ENCODE peak calls at places on chromosomes 13 and 19, in seven cellular contexts. K, Y, B, T, H, J and R are unnamed samples.

GRCh38 chr13:51689597-51689996 is 105.3 kb downstream of the WDFY2 start:
- DNase-seq in K (no peak), Y (no peak), B (no peak), T (no peak), H (no peak), J (no peak), R (peak)

GRCh38 chr13:92377396-92377795 is 849.2 kb upstream of the GPC6 start:
- DNase-seq in K (no peak), Y (no peak), B (no peak), T (no peak), H (no peak), J (no peak), R (no peak)

GRCh38 chr19:21308778-21309177 is 20.4 kb downstream of the ZNF708 start:
- DNase-seq in K (no peak), Y (no peak), B (no peak), T (no peak), H (no peak), J (no peak), R (peak)

GRCh38 chr13:95530178-95530577 is 22.3 kb upstream of the CLDN10 start:
- DNase-seq in K (no peak), Y (peak), B (no peak), T (no peak), H (peak), J (no peak), R (peak)

GRCh38 chr13:28564030-28564429 is 69.1 kb upstream of the FLT1 start:
- DNase-seq in K (no peak), Y (no peak), B (no peak), T (no peak), H (no peak), J (no peak), R (no peak)

GRCh38 chr13:94764576-94765321 is 52.4 kb upstream of the SOX21 start:
- DNase-seq in K (no peak), Y (no peak), B (no peak), T (no peak), H (no peak), J (no peak), R (no peak)

GRCh38 chr19:952680-953500 is 27.1 kb downstream of the ARID3A start:
- DNase-seq in K (no peak), Y (peak), B (no peak), T (no peak), H (no peak), J (no peak), R (peak)

GRCh38 chr13:113187263-113187669 is 21.2 kb downstream of the PCID2 start:
- DNase-seq in K (peak), Y (no peak), B (peak), T (peak), H (no peak), J (peak), R (peak)

GRCh38 chr13:39577833-39578232 is 25.2 kb downstream of the LHFPL6 start:
- DNase-seq in K (peak), Y (no peak), B (peak), T (no peak), H (no peak), J (no peak), R (no peak)

GRCh38 chr19:38571682-38572081 is 46.1 kb downstream of the MAP4K1 start:
- DNase-seq in K (no peak), Y (no peak), B (no peak), T (no peak), H (no peak), J (no peak), R (no peak)

GRCh38 chr13:32695602-32696250 is 109.5 kb downstream of the PDS5B start:
- DNase-seq in K (no peak), Y (no peak), B (no peak), T (no peak), H (no peak), J (no peak), R (peak)

GRCh38 chr19:46759817-46760333 is 13.6 kb upstream of the STRN4 start:
- DNase-seq in K (no peak), Y (no peak), B (peak), T (peak), H (no peak), J (peak), R (peak)

GRCh38 chr13:46303743-46304385 is 83.2 kb downstream of the RUBCNL start:
- DNase-seq in K (no peak), Y (no peak), B (no peak), T (no peak), H (no peak), J (no peak), R (no peak)

GRCh38 chr19:39845621-39846175 is 481 bp downstream of the FBL start:
- DNase-seq in K (no peak), Y (no peak), B (no peak), T (peak), H (no peak), J (no peak), R (no peak)

GRCh38 chr19:29837448-29837961 is 25.7 kb downstream of the CCNE1 start:
- DNase-seq in K (no peak), Y (no peak), B (no peak), T (no peak), H (peak), J (no peak), R (no peak)

GRCh38 chr13:27920677-27921420 is 1.0 kb downstream of the PDX1 start:
- DNase-seq in K (no peak), Y (peak), B (no peak), T (no peak), H (no peak), J (no peak), R (peak)

GRCh38 chr13:98180092-98180491 is 3.0 kb upstream of the RNF113B start:
- DNase-seq in K (no peak), Y (no peak), B (no peak), T (no peak), H (no peak), J (no peak), R (no peak)

GRCh38 chr19:18746393-18747167 is 44.5 kb downstream of the COMP start:
- DNase-seq in K (no peak), Y (no peak), B (no peak), T (no peak), H (no peak), J (no peak), R (no peak)

GRCh38 chr13:112648101-112648500 is 41.7 kb upstream of the ATP11A start:
- DNase-seq in K (no peak), Y (no peak), B (no peak), T (no peak), H (no peak), J (no peak), R (no peak)

GRCh38 chr19:10412257-10412977 is 7.9 kb upstream of the PDE4A start:
- DNase-seq in K (no peak), Y (no peak), B (no peak), T (no peak), H (peak), J (no peak), R (no peak)

GRCh38 chr13:28527629-28528028 is 32.7 kb upstream of the FLT1 start:
- DNase-seq in K (no peak), Y (peak), B (no peak), T (no peak), H (no peak), J (no peak), R (no peak)

GRCh38 chr19:47296036-47296435 is 13.6 kb upstream of the C5AR1 start:
- DNase-seq in K (peak), Y (peak), B (peak), T (peak), H (peak), J (peak), R (peak)

GRCh38 chr13:46795321-46795720 is 1.6 kb downstream of the ESD start:
- DNase-seq in K (no peak), Y (no peak), B (no peak), T (no peak), H (no peak), J (no peak), R (no peak)

GRCh38 chr13:33176526-33176925 is 109.0 kb downstream of the STARD13 start:
- DNase-seq in K (no peak), Y (no peak), B (no peak), T (no peak), H (no peak), J (no peak), R (no peak)

GRCh38 chr19:29003641-29004409 is 209.1 kb downstream of the UQCRFS1 start:
- DNase-seq in K (no peak), Y (no peak), B (no peak), T (no peak), H (no peak), J (no peak), R (no peak)

GRCh38 chr13:112444416-112445399 is 68.6 kb downstream of the SPACA7 start:
- DNase-seq in K (no peak), Y (no peak), B (no peak), T (no peak), H (no peak), J (no peak), R (no peak)

GRCh38 chr13:20388184-20388583 is 137.5 kb downstream of the CRYL1 start:
- DNase-seq in K (no peak), Y (no peak), B (no peak), T (no peak), H (no peak), J (no peak), R (no peak)

GRCh38 chr13:29743229-29743786 is 107.1 kb downstream of the UBL3 start:
- DNase-seq in K (peak), Y (no peak), B (peak), T (peak), H (peak), J (peak), R (peak)

GRCh38 chr13:28753208-28753892 is 34.6 kb upstream of the SLC46A3 start:
- DNase-seq in K (peak), Y (no peak), B (peak), T (peak), H (no peak), J (no peak), R (peak)

GRCh38 chr19:45981350-45981749 is 7.7 kb upstream of the NOVA2 start:
- DNase-seq in K (no peak), Y (no peak), B (no peak), T (no peak), H (no peak), J (no peak), R (peak)

GRCh38 chr19:18468517-18468916 is 30.6 kb upstream of the ISYNA1 start:
- DNase-seq in K (no peak), Y (no peak), B (no peak), T (no peak), H (no peak), J (no peak), R (no peak)

GRCh38 chr19:47776568-47776967 is 1.9 kb upstream of the SELENOW start:
- DNase-seq in K (no peak), Y (no peak), B (no peak), T (no peak), H (no peak), J (no peak), R (no peak)

GRCh38 chr13:30847697-30848307 is 58.3 kb upstream of the MEDAG start:
- DNase-seq in K (peak), Y (no peak), B (no peak), T (peak), H (no peak), J (peak), R (peak)

GRCh38 chr13:65011403-65011802 is 2218.7 kb downstream of the PCDH9 start:
- DNase-seq in K (no peak), Y (no peak), B (no peak), T (no peak), H (no peak), J (no peak), R (no peak)
- TF ChIP-seq CTCF in K (no peak), Y (no peak), B (no peak), T (no peak), H (no peak), J (no peak), R (no peak)

DNA sequence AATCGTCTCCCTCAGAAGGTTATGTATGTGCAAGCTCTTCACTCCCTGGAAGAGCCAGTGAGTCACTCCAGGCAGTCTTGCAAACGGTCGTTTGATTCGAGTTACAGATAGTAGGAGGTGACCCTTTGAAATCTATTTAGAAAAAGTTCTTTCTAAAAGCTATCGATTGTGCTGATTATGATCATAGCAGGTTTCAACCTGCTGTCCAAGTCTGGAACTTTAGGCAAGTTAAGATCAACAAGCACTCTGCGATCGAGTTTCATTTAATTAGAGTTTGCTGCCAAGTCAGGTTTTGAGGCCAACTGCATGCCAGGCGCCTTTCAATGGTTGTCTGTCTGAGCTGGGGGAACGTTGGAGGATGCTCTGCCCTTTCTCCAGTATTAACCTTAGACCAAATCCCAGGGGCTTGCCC is 287.3 kb downstream of the ATP8A2 start:
- DNase-seq in K (no peak), Y (no peak), B (no peak), T (no peak), H (no peak), J (no peak), R (no peak)
- TF ChIP-seq CTCF in K (no peak), Y (no peak), B (no peak), T (no peak), H (no peak), J (no peak), R (no peak)

GRCh38 chr13:99959538-99960230 is 11.9 kb downstream of the ZIC5 start:
- DNase-seq in K (no peak), Y (no peak), B (no peak), T (no peak), H (peak), J (no peak), R (no peak)
- TF ChIP-seq CTCF in K (no peak), Y (no peak), B (no peak), T (no peak), H (no peak), J (no peak), R (no peak)

GRCh38 chr13:110551284-110551683 is 10.2 kb downstream of the RAB20 start:
- DNase-seq in K (no peak), Y (no peak), B (no peak), T (no peak), H (no peak), J (no peak), R (no peak)
- TF ChIP-seq CTCF in K (no peak), Y (no peak), B (no peak), T (no peak), H (no peak), J (no peak), R (no peak)

DNA sequence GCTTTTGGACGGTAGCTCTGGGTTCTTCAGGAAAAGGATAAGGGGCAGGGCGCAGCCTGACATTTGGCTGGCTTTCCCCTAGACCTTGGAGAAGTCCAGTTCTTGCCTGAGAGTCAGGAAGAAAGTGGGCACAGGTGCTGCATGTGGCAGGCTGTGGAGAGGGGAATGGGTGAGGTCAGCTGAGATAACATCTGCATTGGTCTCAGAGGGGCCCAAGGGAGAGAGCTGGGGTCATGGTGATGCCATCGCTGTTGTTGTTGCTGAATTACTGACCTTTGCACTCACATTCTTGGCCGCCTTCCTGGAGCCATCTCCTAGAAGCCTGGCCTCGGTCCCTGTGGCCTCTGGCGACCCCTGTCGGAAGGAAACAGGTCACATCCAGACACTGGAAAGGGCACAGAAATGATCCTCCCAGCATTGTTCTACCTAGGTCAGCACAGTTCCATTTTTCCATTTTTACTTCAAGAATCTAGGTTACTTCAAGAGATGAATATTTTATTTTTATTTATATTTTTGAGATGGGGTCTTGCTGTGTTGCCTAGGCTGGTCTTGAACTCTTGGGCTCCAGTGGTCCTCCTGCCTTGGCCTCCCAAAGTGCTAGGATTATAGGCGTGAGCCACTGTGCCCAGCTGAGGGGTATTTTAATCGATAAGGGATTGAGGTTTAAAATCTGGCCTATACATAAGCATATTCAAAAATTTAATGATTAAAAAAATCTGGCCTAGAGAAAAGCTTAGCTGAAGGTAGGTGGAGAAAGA is 6.5 kb upstream of the LIPE start:
- DNase-seq in K (peak), Y (peak), B (peak), T (no peak), H (peak), J (peak), R (peak)
- TF ChIP-seq CTCF in K (peak), Y (peak), B (peak), T (peak), H (peak), J (peak), R (peak)

GRCh38 chr13:42816538-42816937 is 35.2 kb downstream of the FAM216B start:
- DNase-seq in K (no peak), Y (no peak), B (no peak), T (no peak), H (no peak), J (no peak), R (no peak)

GRCh38 chr13:42814868-42815267 is 33.5 kb downstream of the FAM216B start:
- DNase-seq in K (no peak), Y (no peak), B (no peak), T (peak), H (no peak), J (no peak), R (peak)

GRCh38 chr13:42808572-42808971 is 27.2 kb downstream of the FAM216B start:
- DNase-seq in K (no peak), Y (no peak), B (no peak), T (no peak), H (no peak), J (no peak), R (no peak)

GRCh38 chr13:42815686-42816085 is 34.3 kb downstream of the FAM216B start:
- DNase-seq in K (no peak), Y (no peak), B (no peak), T (no peak), H (no peak), J (no peak), R (peak)

DNA sequence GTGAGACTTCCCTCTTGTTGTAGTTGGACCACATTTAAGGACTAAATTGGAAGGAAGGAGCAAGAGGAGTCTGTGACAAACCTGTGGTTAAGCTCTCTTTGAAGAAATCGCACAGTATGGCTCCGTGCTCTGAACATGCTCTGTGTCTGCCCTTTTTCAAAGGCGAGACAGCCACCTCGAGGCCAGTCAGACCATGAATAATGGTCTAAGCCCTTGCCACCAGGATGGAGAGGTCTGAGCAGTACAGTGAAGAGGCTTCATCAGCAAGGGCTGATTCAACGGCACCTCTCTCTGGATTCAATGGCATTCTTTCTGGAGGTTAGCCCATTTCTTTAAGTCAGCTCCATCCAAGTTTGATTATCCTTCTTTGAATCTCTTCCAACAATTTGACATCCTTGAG is 30.9 kb downstream of the FAM216B start:
- DNase-seq in K (no peak), Y (no peak), B (no peak), T (no peak), H (no peak), J (no peak), R (no peak)
- TF ChIP-seq CTCF in K (no peak), Y (no peak), B (no peak), T (no peak), H (no peak), J (no peak), R (no peak)

DNA sequence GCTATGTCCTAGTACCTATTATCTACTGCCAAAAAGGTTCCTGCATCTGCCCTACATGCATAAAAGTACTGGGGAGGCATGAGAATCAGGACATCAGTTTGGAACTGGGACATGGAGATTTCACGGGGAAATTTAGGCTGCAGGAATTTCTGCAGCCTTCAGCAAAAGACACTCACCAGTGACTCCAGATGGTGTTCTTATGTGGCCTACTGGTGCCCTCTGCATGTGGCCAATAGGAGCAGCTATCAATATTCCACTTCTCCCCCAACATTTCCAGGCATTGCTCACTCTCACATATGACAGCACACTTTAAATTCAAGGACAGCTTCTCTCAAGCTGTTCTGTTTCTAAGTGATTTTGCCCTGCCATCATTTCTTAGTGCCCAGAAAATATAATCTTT is 570.5 kb upstream of the ARGLU1 start:
- DNase-seq in K (no peak), Y (no peak), B (no peak), T (no peak), H (no peak), J (no peak), R (no peak)
- TF ChIP-seq CTCF in K (no peak), Y (no peak), B (no peak), T (no peak), H (no peak), J (no peak), R (no peak)

GRCh38 chr13:48975101-48975925 is at the start of gene FNDC3A:
- DNase-seq in K (peak), Y (peak), B (peak), T (peak), H (peak), J (peak), R (peak)
- TF ChIP-seq CTCF in K (no peak), Y (no peak), B (no peak), T (no peak), H (no peak), J (peak), R (peak)

GRCh38 chr13:41813426-41813825 is 147.5 kb downstream of the VWA8 start:
- DNase-seq in K (no peak), Y (no peak), B (no peak), T (no peak), H (no peak), J (no peak), R (peak)
- TF ChIP-seq CTCF in K (no peak), Y (no peak), B (no peak), T (no peak), H (no peak), J (no peak), R (no peak)